ENCODE peak calls at places on chromosomes 1 and 21, in ten cellular contexts. One of them, this sample, is unnamed.

GRCh38 chr21:28943631-28944030 is 49.0 kb downstream of the LTN1 start:
- DNase-seq in A549: no peak
- DNase-seq in bronchial epithelial cell: peak; percentile 3
- DNase-seq in chondrocyte: no peak
- DNase-seq in heart right ventricle: no peak
- DNase-seq in progenitor cell of endocrine pancreas: no peak
- DNase-seq in kidney epithelial cell: peak; percentile 16
- DNase-seq in dorsolateral prefrontal cortex: no peak
- DNase-seq in Panc1: no peak
- DNase-seq in keratinocyte: no peak
- DNase-seq in this sample: no peak

GRCh38 chr21:40622531-40622930 is 224.4 kb downstream of the DSCAM start:
- DNase-seq in keratinocyte: no peak
- DNase-seq in Panc1: no peak
- DNase-seq in bronchial epithelial cell: no peak
- DNase-seq in progenitor cell of endocrine pancreas: no peak
- DNase-seq in dorsolateral prefrontal cortex: no peak
- DNase-seq in kidney epithelial cell: no peak
- DNase-seq in heart right ventricle: no peak
- DNase-seq in A549: no peak
- DNase-seq in chondrocyte: no peak
- DNase-seq in this sample: no peak

GRCh38 chr1:182565537-182565936 is 23.5 kb downstream of the RNASEL start:
- DNase-seq in Panc1: no peak
- DNase-seq in bronchial epithelial cell: no peak
- DNase-seq in kidney epithelial cell: no peak
- DNase-seq in dorsolateral prefrontal cortex: no peak
- DNase-seq in A549: no peak
- DNase-seq in chondrocyte: no peak
- DNase-seq in keratinocyte: no peak
- DNase-seq in progenitor cell of endocrine pancreas: no peak
- DNase-seq in heart right ventricle: no peak
- DNase-seq in this sample: no peak

GRCh38 chr1:185245466-185245865 is 71.6 kb downstream of the IVNS1ABP start:
- DNase-seq in progenitor cell of endocrine pancreas: no peak
- DNase-seq in bronchial epithelial cell: peak; percentile 16
- DNase-seq in heart right ventricle: no peak
- DNase-seq in A549: no peak
- DNase-seq in kidney epithelial cell: no peak
- DNase-seq in keratinocyte: no peak
- DNase-seq in dorsolateral prefrontal cortex: no peak
- DNase-seq in Panc1: no peak
- DNase-seq in chondrocyte: no peak
- DNase-seq in this sample: no peak

GRCh38 chr1:67192902-67193301 is 26.6 kb downstream of the IL23R start:
- DNase-seq in kidney epithelial cell: no peak
- DNase-seq in Panc1: no peak
- DNase-seq in keratinocyte: no peak
- DNase-seq in bronchial epithelial cell: no peak
- DNase-seq in heart right ventricle: no peak
- DNase-seq in progenitor cell of endocrine pancreas: no peak
- DNase-seq in dorsolateral prefrontal cortex: no peak
- DNase-seq in A549: no peak
- DNase-seq in chondrocyte: no peak
- DNase-seq in this sample: no peak

GRCh38 chr1:205060746-205061145 is 17.7 kb downstream of the CNTN2 start:
- DNase-seq in bronchial epithelial cell: no peak
- DNase-seq in Panc1: no peak
- DNase-seq in chondrocyte: peak; percentile 76
- DNase-seq in dorsolateral prefrontal cortex: peak; percentile 32
- DNase-seq in A549: no peak
- DNase-seq in kidney epithelial cell: no peak
- DNase-seq in keratinocyte: no peak
- DNase-seq in heart right ventricle: no peak
- DNase-seq in progenitor cell of endocrine pancreas: no peak
- DNase-seq in this sample: no peak

GRCh38 chr1:212668477-212668876 is 31.2 kb downstream of the BATF3 start:
- DNase-seq in progenitor cell of endocrine pancreas: no peak
- DNase-seq in kidney epithelial cell: no peak
- DNase-seq in bronchial epithelial cell: no peak
- DNase-seq in keratinocyte: no peak
- DNase-seq in chondrocyte: no peak
- DNase-seq in dorsolateral prefrontal cortex: no peak
- DNase-seq in heart right ventricle: no peak
- DNase-seq in A549: no peak
- DNase-seq in Panc1: no peak
- DNase-seq in this sample: no peak

GRCh38 chr1:53929349-53929945 is 16.1 kb downstream of the IFT25 start:
- DNase-seq in A549: no peak
- DNase-seq in chondrocyte: no peak
- DNase-seq in dorsolateral prefrontal cortex: no peak
- DNase-seq in kidney epithelial cell: no peak
- DNase-seq in Panc1: no peak
- DNase-seq in heart right ventricle: no peak
- DNase-seq in bronchial epithelial cell: no peak
- DNase-seq in keratinocyte: no peak
- DNase-seq in progenitor cell of endocrine pancreas: no peak
- DNase-seq in this sample: no peak

GRCh38 chr1:60281360-60281932 is 207.9 kb upstream of the C1orf87 start:
- DNase-seq in bronchial epithelial cell: peak; percentile 87
- DNase-seq in heart right ventricle: peak; percentile 56
- DNase-seq in A549: peak; percentile 57
- DNase-seq in keratinocyte: no peak
- DNase-seq in Panc1: peak; percentile 43
- DNase-seq in dorsolateral prefrontal cortex: peak; percentile 74
- DNase-seq in kidney epithelial cell: peak; percentile 58
- DNase-seq in progenitor cell of endocrine pancreas: peak; percentile 27
- DNase-seq in chondrocyte: no peak
- DNase-seq in this sample: peak; percentile 54

GRCh38 chr1:159492575-159493323 is 43.1 kb downstream of the OR10J5 start:
- DNase-seq in heart right ventricle: no peak
- DNase-seq in kidney epithelial cell: no peak
- DNase-seq in Panc1: no peak
- DNase-seq in A549: peak; percentile 58
- DNase-seq in chondrocyte: no peak
- DNase-seq in keratinocyte: no peak
- DNase-seq in bronchial epithelial cell: peak; percentile 36
- DNase-seq in progenitor cell of endocrine pancreas: no peak
- DNase-seq in dorsolateral prefrontal cortex: no peak
- DNase-seq in this sample: no peak

GRCh38 chr1:46152021-46152420 is 19.6 kb upstream of the PIK3R3 start:
- DNase-seq in bronchial epithelial cell: peak; percentile 31
- DNase-seq in heart right ventricle: no peak
- DNase-seq in keratinocyte: no peak
- DNase-seq in progenitor cell of endocrine pancreas: no peak
- DNase-seq in chondrocyte: no peak
- DNase-seq in A549: no peak
- DNase-seq in Panc1: no peak
- DNase-seq in kidney epithelial cell: no peak
- DNase-seq in dorsolateral prefrontal cortex: no peak
- DNase-seq in this sample: no peak

GRCh38 chr1:235954306-235955283 is 87.9 kb upstream of the LYST start:
- DNase-seq in bronchial epithelial cell: no peak
- DNase-seq in kidney epithelial cell: no peak
- DNase-seq in A549: no peak
- DNase-seq in progenitor cell of endocrine pancreas: no peak
- DNase-seq in chondrocyte: no peak
- DNase-seq in dorsolateral prefrontal cortex: no peak
- DNase-seq in Panc1: no peak
- DNase-seq in keratinocyte: no peak
- DNase-seq in heart right ventricle: no peak
- DNase-seq in this sample: no peak

GRCh38 chr1:221708076-221708571 is 33.8 kb downstream of the DUSP10 start:
- DNase-seq in kidney epithelial cell: no peak
- DNase-seq in bronchial epithelial cell: no peak
- DNase-seq in heart right ventricle: no peak
- DNase-seq in progenitor cell of endocrine pancreas: no peak
- DNase-seq in A549: no peak
- DNase-seq in Panc1: no peak
- DNase-seq in dorsolateral prefrontal cortex: no peak
- DNase-seq in keratinocyte: no peak
- DNase-seq in chondrocyte: no peak
- DNase-seq in this sample: no peak

GRCh38 chr1:154430903-154431302 is 25.8 kb downstream of the IL6R start:
- DNase-seq in heart right ventricle: no peak
- DNase-seq in keratinocyte: no peak
- DNase-seq in dorsolateral prefrontal cortex: no peak
- DNase-seq in kidney epithelial cell: no peak
- DNase-seq in progenitor cell of endocrine pancreas: no peak
- DNase-seq in bronchial epithelial cell: no peak
- DNase-seq in chondrocyte: no peak
- DNase-seq in Panc1: no peak
- DNase-seq in A549: no peak
- DNase-seq in this sample: peak; percentile 23

GRCh38 chr1:78649628-78650027 is at the start of gene IFI44:
- DNase-seq in heart right ventricle: peak; percentile 92
- DNase-seq in keratinocyte: peak; percentile 15
- DNase-seq in kidney epithelial cell: peak; percentile 58
- DNase-seq in progenitor cell of endocrine pancreas: no peak
- DNase-seq in Panc1: no peak
- DNase-seq in bronchial epithelial cell: peak; percentile 73
- DNase-seq in chondrocyte: no peak
- DNase-seq in A549: no peak
- DNase-seq in dorsolateral prefrontal cortex: no peak
- DNase-seq in this sample: no peak

GRCh38 chr1:239308701-239309333 is 77.6 kb upstream of the CHRM3 start:
- DNase-seq in Panc1: peak; percentile 5
- DNase-seq in A549: peak; percentile 28
- DNase-seq in progenitor cell of endocrine pancreas: peak; percentile 23
- DNase-seq in chondrocyte: no peak
- DNase-seq in bronchial epithelial cell: peak; percentile 12
- DNase-seq in keratinocyte: no peak
- DNase-seq in kidney epithelial cell: no peak
- DNase-seq in heart right ventricle: peak; percentile 5
- DNase-seq in dorsolateral prefrontal cortex: no peak
- DNase-seq in this sample: peak; percentile 50
- TF ChIP-seq CTCF in Panc1: peak; percentile 69
- TF ChIP-seq CTCF in A549: peak; percentile 47
- TF ChIP-seq CTCF in progenitor cell of endocrine pancreas: peak; percentile 69
- TF ChIP-seq CTCF in chondrocyte: peak; percentile 77
- TF ChIP-seq CTCF in bronchial epithelial cell: peak; percentile 51
- TF ChIP-seq CTCF in keratinocyte: peak; percentile 24
- TF ChIP-seq CTCF in kidney epithelial cell: peak; percentile 81
- TF ChIP-seq CTCF in heart right ventricle: peak; percentile 41
- TF ChIP-seq CTCF in dorsolateral prefrontal cortex: no peak
- TF ChIP-seq CTCF in this sample: peak; percentile 74

DNA sequence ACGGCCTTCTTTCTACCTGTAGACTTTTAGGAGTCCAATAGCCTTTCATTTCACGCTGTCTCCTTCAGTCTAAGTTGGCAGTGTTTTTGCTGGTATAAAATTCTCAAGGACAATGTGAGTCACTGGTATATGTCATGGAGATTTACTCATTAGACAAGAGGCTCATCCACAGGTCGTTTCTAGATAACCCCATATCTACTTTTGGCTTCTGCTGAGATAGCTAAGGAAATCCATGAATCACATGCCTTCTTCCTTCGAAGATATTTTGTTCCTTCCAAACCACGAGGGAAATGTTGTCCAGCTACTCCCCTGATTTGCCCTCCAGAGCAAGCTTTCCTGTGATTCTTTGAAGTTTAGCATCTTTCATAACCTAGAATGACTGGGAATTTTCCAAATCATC is 38.5 kb upstream of the KCNK1 start:
- DNase-seq in progenitor cell of endocrine pancreas: no peak
- DNase-seq in Panc1: no peak
- DNase-seq in kidney epithelial cell: no peak
- DNase-seq in keratinocyte: no peak
- DNase-seq in bronchial epithelial cell: no peak
- DNase-seq in heart right ventricle: no peak
- DNase-seq in dorsolateral prefrontal cortex: no peak
- DNase-seq in A549: no peak
- DNase-seq in chondrocyte: no peak
- DNase-seq in this sample: no peak
- TF ChIP-seq CTCF in progenitor cell of endocrine pancreas: no peak
- TF ChIP-seq CTCF in Panc1: no peak
- TF ChIP-seq CTCF in kidney epithelial cell: no peak
- TF ChIP-seq CTCF in keratinocyte: no peak
- TF ChIP-seq CTCF in bronchial epithelial cell: no peak
- TF ChIP-seq CTCF in heart right ventricle: no peak
- TF ChIP-seq CTCF in dorsolateral prefrontal cortex: no peak
- TF ChIP-seq CTCF in A549: no peak
- TF ChIP-seq CTCF in chondrocyte: no peak
- TF ChIP-seq CTCF in this sample: no peak

GRCh38 chr1:44237721-44238457 is 24.6 kb downstream of the DMAP1 start:
- DNase-seq in bronchial epithelial cell: no peak
- DNase-seq in Panc1: no peak
- DNase-seq in heart right ventricle: no peak
- DNase-seq in keratinocyte: no peak
- DNase-seq in kidney epithelial cell: no peak
- DNase-seq in chondrocyte: no peak
- DNase-seq in dorsolateral prefrontal cortex: peak; percentile 59
- DNase-seq in progenitor cell of endocrine pancreas: peak; percentile 48
- DNase-seq in A549: no peak
- DNase-seq in this sample: peak; percentile 61

GRCh38 chr1:44239961-44240371 is 26.7 kb downstream of the DMAP1 start:
- DNase-seq in dorsolateral prefrontal cortex: no peak
- DNase-seq in Panc1: no peak
- DNase-seq in kidney epithelial cell: no peak
- DNase-seq in progenitor cell of endocrine pancreas: no peak
- DNase-seq in A549: no peak
- DNase-seq in bronchial epithelial cell: no peak
- DNase-seq in chondrocyte: no peak
- DNase-seq in heart right ventricle: peak; percentile 43
- DNase-seq in keratinocyte: no peak
- DNase-seq in this sample: no peak

GRCh38 chr1:44238651-44239050 is 25.4 kb downstream of the DMAP1 start:
- DNase-seq in Panc1: no peak
- DNase-seq in dorsolateral prefrontal cortex: no peak
- DNase-seq in heart right ventricle: no peak
- DNase-seq in kidney epithelial cell: no peak
- DNase-seq in bronchial epithelial cell: no peak
- DNase-seq in progenitor cell of endocrine pancreas: no peak
- DNase-seq in A549: no peak
- DNase-seq in keratinocyte: no peak
- DNase-seq in chondrocyte: no peak
- DNase-seq in this sample: no peak

GRCh38 chr1:44240802-44241671 is 27.8 kb downstream of the DMAP1 start:
- DNase-seq in kidney epithelial cell: no peak
- DNase-seq in chondrocyte: no peak
- DNase-seq in Panc1: no peak
- DNase-seq in progenitor cell of endocrine pancreas: no peak
- DNase-seq in dorsolateral prefrontal cortex: no peak
- DNase-seq in heart right ventricle: no peak
- DNase-seq in bronchial epithelial cell: no peak
- DNase-seq in A549: no peak
- DNase-seq in keratinocyte: no peak
- DNase-seq in this sample: no peak

GRCh38 chr1:44239337-44239960 is 26.2 kb downstream of the DMAP1 start:
- DNase-seq in progenitor cell of endocrine pancreas: no peak
- DNase-seq in bronchial epithelial cell: peak; percentile 28
- DNase-seq in dorsolateral prefrontal cortex: no peak
- DNase-seq in heart right ventricle: peak; percentile 31
- DNase-seq in chondrocyte: no peak
- DNase-seq in kidney epithelial cell: no peak
- DNase-seq in A549: no peak
- DNase-seq in Panc1: no peak
- DNase-seq in keratinocyte: no peak
- DNase-seq in this sample: peak; percentile 61
- TF ChIP-seq CTCF in progenitor cell of endocrine pancreas: peak; percentile 23
- TF ChIP-seq CTCF in bronchial epithelial cell: no peak
- TF ChIP-seq CTCF in dorsolateral prefrontal cortex: no peak
- TF ChIP-seq CTCF in heart right ventricle: peak; percentile 27
- TF ChIP-seq CTCF in chondrocyte: peak; percentile 74
- TF ChIP-seq CTCF in kidney epithelial cell: peak; percentile 25
- TF ChIP-seq CTCF in A549: no peak
- TF ChIP-seq CTCF in Panc1: no peak
- TF ChIP-seq CTCF in keratinocyte: peak; percentile 8
- TF ChIP-seq CTCF in this sample: peak; percentile 46

GRCh38 chr1:156970017-156970416 is 49.6 kb downstream of the LRRC71 start:
- DNase-seq in Panc1: no peak
- DNase-seq in keratinocyte: no peak
- DNase-seq in chondrocyte: no peak
- DNase-seq in heart right ventricle: no peak
- DNase-seq in kidney epithelial cell: no peak
- DNase-seq in dorsolateral prefrontal cortex: no peak
- DNase-seq in bronchial epithelial cell: peak; percentile 13
- DNase-seq in progenitor cell of endocrine pancreas: no peak
- DNase-seq in A549: no peak
- DNase-seq in this sample: no peak
- TF ChIP-seq CTCF in Panc1: peak; percentile 28
- TF ChIP-seq CTCF in keratinocyte: no peak
- TF ChIP-seq CTCF in chondrocyte: peak; percentile 48
- TF ChIP-seq CTCF in heart right ventricle: no peak
- TF ChIP-seq CTCF in kidney epithelial cell: peak; percentile 18
- TF ChIP-seq CTCF in dorsolateral prefrontal cortex: no peak
- TF ChIP-seq CTCF in bronchial epithelial cell: no peak
- TF ChIP-seq CTCF in progenitor cell of endocrine pancreas: peak; percentile 18
- TF ChIP-seq CTCF in A549: peak; percentile 11
- TF ChIP-seq CTCF in this sample: peak; percentile 30

This sample was measured in neural crest cell.